ENCODE peak calls at places on chromosomes 6 and 20, in seven cellular contexts. One of them, this sample, is unnamed. For H3K36me3, the result is how much of the 10 kb centered on the place peaks cover.

GRCh38 chr6:163757506-163757905 is 343.0 kb downstream of the QKI start:
- DNase-seq in fibroblast of lung: no peak
- DNase-seq in heart right ventricle: no peak
- DNase-seq in stomach: no peak
- DNase-seq in GM06990: no peak
- DNase-seq in neural progenitor cell: no peak
- DNase-seq in MM.1S: no peak
- DNase-seq in this sample: no peak

GRCh38 chr6:10837009-10837691 is 1.2 kb downstream of the MAK start:
- DNase-seq in fibroblast of lung: peak
- DNase-seq in heart right ventricle: peak
- DNase-seq in stomach: peak
- DNase-seq in GM06990: no peak
- DNase-seq in neural progenitor cell: peak
- DNase-seq in MM.1S: no peak
- DNase-seq in this sample: peak

GRCh38 chr20:13784271-13784892 is 337 bp downstream of the ESF1 start:
- DNase-seq in fibroblast of lung: no peak
- DNase-seq in heart right ventricle: no peak
- DNase-seq in stomach: no peak
- DNase-seq in GM06990: no peak
- DNase-seq in neural progenitor cell: no peak
- DNase-seq in MM.1S: no peak
- DNase-seq in this sample: no peak

GRCh38 chr6:137490506-137490905 is 3.7 kb downstream of the OLIG3 start:
- DNase-seq in fibroblast of lung: no peak
- DNase-seq in heart right ventricle: no peak
- DNase-seq in stomach: no peak
- DNase-seq in GM06990: no peak
- DNase-seq in neural progenitor cell: peak
- DNase-seq in MM.1S: no peak
- DNase-seq in this sample: no peak

GRCh38 chr6:14059791-14060436 is 57.7 kb upstream of the CD83 start:
- DNase-seq in fibroblast of lung: peak
- DNase-seq in heart right ventricle: peak
- DNase-seq in stomach: peak
- DNase-seq in GM06990: no peak
- DNase-seq in neural progenitor cell: no peak
- DNase-seq in MM.1S: no peak
- DNase-seq in this sample: peak

GRCh38 chr20:1644101-1644962 is 13.2 kb downstream of the SIRPG start:
- DNase-seq in fibroblast of lung: no peak
- DNase-seq in heart right ventricle: no peak
- DNase-seq in stomach: no peak
- DNase-seq in GM06990: no peak
- DNase-seq in neural progenitor cell: peak
- DNase-seq in MM.1S: no peak
- DNase-seq in this sample: no peak

GRCh38 chr6:161403717-161404116 is 129.9 kb upstream of the AGPAT4 start:
- DNase-seq in fibroblast of lung: no peak
- DNase-seq in heart right ventricle: no peak
- DNase-seq in stomach: no peak
- DNase-seq in GM06990: no peak
- DNase-seq in neural progenitor cell: no peak
- DNase-seq in MM.1S: no peak
- DNase-seq in this sample: no peak

GRCh38 chr6:153564803-153565202 is 433.7 kb upstream of the RGS17 start:
- DNase-seq in fibroblast of lung: peak
- DNase-seq in heart right ventricle: peak
- DNase-seq in stomach: no peak
- DNase-seq in GM06990: no peak
- DNase-seq in neural progenitor cell: no peak
- DNase-seq in MM.1S: no peak
- DNase-seq in this sample: no peak

GRCh38 chr6:25478973-25479372 is 173.0 kb upstream of the SCGN start:
- DNase-seq in fibroblast of lung: no peak
- DNase-seq in heart right ventricle: no peak
- DNase-seq in stomach: no peak
- DNase-seq in GM06990: no peak
- DNase-seq in neural progenitor cell: no peak
- DNase-seq in MM.1S: no peak
- DNase-seq in this sample: no peak

GRCh38 chr20:63769891-63770474 is 30.4 kb downstream of the SLC2A4RG start:
- DNase-seq in fibroblast of lung: no peak
- DNase-seq in heart right ventricle: no peak
- DNase-seq in stomach: no peak
- DNase-seq in GM06990: no peak
- DNase-seq in neural progenitor cell: no peak
- DNase-seq in MM.1S: no peak
- DNase-seq in this sample: no peak
- H3K36me3 ChIP-seq in fibroblast of lung: under half
- H3K36me3 ChIP-seq in heart right ventricle: under half
- H3K36me3 ChIP-seq in stomach: under half
- H3K36me3 ChIP-seq in GM06990: under half
- H3K36me3 ChIP-seq in neural progenitor cell: under half
- H3K36me3 ChIP-seq in MM.1S: under half
- H3K36me3 ChIP-seq in this sample: half or more

GRCh38 chr20:61352381-61353260 is 100.6 kb downstream of the CDH4 start:
- DNase-seq in fibroblast of lung: no peak
- DNase-seq in heart right ventricle: no peak
- DNase-seq in stomach: no peak
- DNase-seq in GM06990: no peak
- DNase-seq in neural progenitor cell: peak
- DNase-seq in MM.1S: no peak
- DNase-seq in this sample: no peak

GRCh38 chr20:61353996-61354390 is 101.9 kb downstream of the CDH4 start:
- DNase-seq in fibroblast of lung: no peak
- DNase-seq in heart right ventricle: no peak
- DNase-seq in stomach: no peak
- DNase-seq in GM06990: no peak
- DNase-seq in neural progenitor cell: no peak
- DNase-seq in MM.1S: no peak
- DNase-seq in this sample: no peak

GRCh38 chr20:61349447-61350165 is 97.5 kb downstream of the CDH4 start:
- DNase-seq in fibroblast of lung: no peak
- DNase-seq in heart right ventricle: no peak
- DNase-seq in stomach: no peak
- DNase-seq in GM06990: no peak
- DNase-seq in neural progenitor cell: no peak
- DNase-seq in MM.1S: no peak
- DNase-seq in this sample: no peak

GRCh38 chr20:61353261-61353995 is 101.4 kb downstream of the CDH4 start:
- DNase-seq in fibroblast of lung: peak
- DNase-seq in heart right ventricle: no peak
- DNase-seq in stomach: no peak
- DNase-seq in GM06990: no peak
- DNase-seq in neural progenitor cell: no peak
- DNase-seq in MM.1S: no peak
- DNase-seq in this sample: no peak

GRCh38 chr20:61350500-61351250 is 98.6 kb downstream of the CDH4 start:
- DNase-seq in fibroblast of lung: no peak
- DNase-seq in heart right ventricle: no peak
- DNase-seq in stomach: no peak
- DNase-seq in GM06990: no peak
- DNase-seq in neural progenitor cell: no peak
- DNase-seq in MM.1S: no peak
- DNase-seq in this sample: no peak
- TF ChIP-seq CTCF in fibroblast of lung: no peak
- TF ChIP-seq CTCF in heart right ventricle: no peak
- TF ChIP-seq CTCF in stomach: no peak
- TF ChIP-seq CTCF in GM06990: no peak
- TF ChIP-seq CTCF in neural progenitor cell: peak
- TF ChIP-seq CTCF in MM.1S: no peak
- TF ChIP-seq CTCF in this sample: no peak

DNA sequence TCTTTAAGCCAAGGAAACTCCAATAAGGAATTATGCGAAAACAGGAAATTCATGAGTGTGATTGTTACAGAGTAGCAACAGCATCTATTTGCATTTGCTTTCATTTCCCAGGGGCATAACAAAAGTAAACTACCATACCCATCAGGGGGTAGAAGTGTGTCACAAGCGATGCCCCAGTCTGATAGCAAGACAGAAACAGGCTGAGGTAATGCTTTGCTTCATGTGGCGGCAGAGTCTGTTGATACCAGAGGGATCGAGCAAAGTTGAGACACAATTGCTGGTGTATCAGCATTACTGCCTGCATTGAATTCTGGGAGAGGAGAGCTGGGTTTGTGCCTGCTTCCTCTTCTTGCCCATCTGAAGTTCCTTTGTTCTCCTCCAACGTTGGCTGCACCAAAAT is 51.2 kb upstream of the LYRM2 start:
- DNase-seq in fibroblast of lung: no peak
- DNase-seq in heart right ventricle: peak
- DNase-seq in stomach: no peak
- DNase-seq in GM06990: no peak
- DNase-seq in neural progenitor cell: peak
- DNase-seq in MM.1S: no peak
- DNase-seq in this sample: no peak
- H3K36me3 ChIP-seq in fibroblast of lung: under half
- H3K36me3 ChIP-seq in heart right ventricle: under half
- H3K36me3 ChIP-seq in stomach: half or more
- H3K36me3 ChIP-seq in GM06990: under half
- H3K36me3 ChIP-seq in neural progenitor cell: under half
- H3K36me3 ChIP-seq in MM.1S: under half
- H3K36me3 ChIP-seq in this sample: half or more

GRCh38 chr20:7926767-7927166 is 13.5 kb downstream of the HAO1 start:
- DNase-seq in fibroblast of lung: peak
- DNase-seq in heart right ventricle: no peak
- DNase-seq in stomach: no peak
- DNase-seq in GM06990: no peak
- DNase-seq in neural progenitor cell: peak
- DNase-seq in MM.1S: peak
- DNase-seq in this sample: no peak
- TF ChIP-seq CTCF in fibroblast of lung: peak
- TF ChIP-seq CTCF in heart right ventricle: peak
- TF ChIP-seq CTCF in stomach: peak
- TF ChIP-seq CTCF in GM06990: peak
- TF ChIP-seq CTCF in neural progenitor cell: peak
- TF ChIP-seq CTCF in MM.1S: peak
- TF ChIP-seq CTCF in this sample: peak

GRCh38 chr20:58416057-58416456 is 27.0 kb downstream of the VAPB start:
- DNase-seq in fibroblast of lung: no peak
- DNase-seq in heart right ventricle: no peak
- DNase-seq in stomach: no peak
- DNase-seq in GM06990: no peak
- DNase-seq in neural progenitor cell: no peak
- DNase-seq in MM.1S: no peak
- DNase-seq in this sample: no peak
- H3K36me3 ChIP-seq in fibroblast of lung: under half
- H3K36me3 ChIP-seq in heart right ventricle: under half
- H3K36me3 ChIP-seq in stomach: under half
- H3K36me3 ChIP-seq in GM06990: under half
- H3K36me3 ChIP-seq in neural progenitor cell: under half
- H3K36me3 ChIP-seq in MM.1S: under half
- H3K36me3 ChIP-seq in this sample: under half

GRCh38 chr6:26520840-26521484 is 17.2 kb upstream of the HMGN4 start:
- DNase-seq in fibroblast of lung: peak
- DNase-seq in heart right ventricle: peak
- DNase-seq in stomach: peak
- DNase-seq in GM06990: peak
- DNase-seq in neural progenitor cell: peak
- DNase-seq in MM.1S: peak
- DNase-seq in this sample: peak
- TF ChIP-seq CTCF in fibroblast of lung: no peak
- TF ChIP-seq CTCF in heart right ventricle: no peak
- TF ChIP-seq CTCF in stomach: peak
- TF ChIP-seq CTCF in GM06990: peak
- TF ChIP-seq CTCF in neural progenitor cell: no peak
- TF ChIP-seq CTCF in MM.1S: no peak
- TF ChIP-seq CTCF in this sample: no peak

GRCh38 chr6:79057746-79058145 is 20.3 kb downstream of the PHIP start:
- DNase-seq in fibroblast of lung: no peak
- DNase-seq in heart right ventricle: no peak
- DNase-seq in stomach: no peak
- DNase-seq in GM06990: no peak
- DNase-seq in neural progenitor cell: no peak
- DNase-seq in MM.1S: no peak
- DNase-seq in this sample: no peak
- H3K36me3 ChIP-seq in fibroblast of lung: under half
- H3K36me3 ChIP-seq in heart right ventricle: under half
- H3K36me3 ChIP-seq in stomach: half or more
- H3K36me3 ChIP-seq in GM06990: under half
- H3K36me3 ChIP-seq in neural progenitor cell: half or more
- H3K36me3 ChIP-seq in MM.1S: under half
- H3K36me3 ChIP-seq in this sample: half or more

This sample was measured in heart left ventricle.